ENCODE peak calls at places on chromosomes 3 and 15, in four cellular contexts. A is K562, T is HepG2, L is HCT116. C is an unnamed sample.

GRCh38 chr3:157858821-157859220 is 247.4 kb downstream of the SHOX2 start:
- DNase-seq in A (no peak), T (no peak), L (no peak), C (no peak)

GRCh38 chr3:5545719-5546118 is 358.2 kb downstream of the EDEM1 start:
- DNase-seq in A (no peak), T (no peak), L (no peak), C (no peak)

GRCh38 chr3:136835079-136835816 is 16.3 kb downstream of the SLC35G2 start:
- DNase-seq in A (no peak), T (no peak), L (no peak), C (no peak)

GRCh38 chr15:48090115-48090514 is 30.7 kb upstream of the SLC24A5 start:
- DNase-seq in A (no peak), T (no peak), L (no peak), C (no peak)

GRCh38 chr3:115627180-115628074 is 4.1 kb downstream of the GAP43 start:
- DNase-seq in A (no peak), T (no peak), L (no peak), C (no peak)

GRCh38 chr3:126883241-126883640 is 99.7 kb upstream of the PLXNA1 start:
- DNase-seq in A (no peak), T (no peak), L (no peak), C (no peak)

GRCh38 chr3:180085122-180085710 is 48.5 kb upstream of the PEX5L start:
- DNase-seq in A (no peak), T (no peak), L (peak; percentile 4), C (no peak)

GRCh38 chr3:73427018-73427750 is 197.6 kb downstream of the PDZRN3 start:
- DNase-seq in A (no peak), T (no peak), L (no peak), C (no peak)

GRCh38 chr3:44359146-44359751 is 20.7 kb downstream of the TCAIM start:
- DNase-seq in A (no peak), T (peak; percentile 96), L (no peak), C (no peak)

GRCh38 chr15:61243984-61244593 is 15.0 kb upstream of the RORA start:
- DNase-seq in A (peak; percentile 21), T (no peak), L (no peak), C (no peak)

GRCh38 chr15:99213187-99213811 is 36.1 kb downstream of the TTC23 start:
- DNase-seq in A (peak; percentile 52), T (peak; percentile 40), L (peak; percentile 32), C (peak; percentile 79)

GRCh38 chr15:98077186-98077585 is 116.7 kb downstream of the ARRDC4 start:
- DNase-seq in A (peak; percentile 81), T (no peak), L (no peak), C (no peak)

GRCh38 chr3:139299261-139300132 is 44.3 kb upstream of the MRPS22 start:
- DNase-seq in A (peak; percentile 94), T (peak; percentile 88), L (peak; percentile 95), C (no peak)

GRCh38 chr3:122697952-122698625 is 17.4 kb downstream of the PARP14 start:
- DNase-seq in A (no peak), T (no peak), L (no peak), C (no peak)
- TF ChIP-seq FOSL1 in A (no peak), T (no peak), L (no peak), C (no peak)

GRCh38 chr3:110413807-110414748 is 657.5 kb upstream of the NECTIN3 start:
- DNase-seq in A (no peak), T (no peak), L (no peak), C (no peak)
- TF ChIP-seq FOSL1 in A (no peak), T (no peak), L (peak; percentile 75), C (no peak)

GRCh38 chr3:135235541-135235940 is 440.5 kb downstream of the EPHB1 start:
- DNase-seq in A (no peak), T (no peak), L (no peak), C (no peak)

GRCh38 chr3:135237371-135237770 is 442.3 kb downstream of the EPHB1 start:
- DNase-seq in A (peak; percentile 6), T (no peak), L (no peak), C (peak; percentile 49)

GRCh38 chr3:135228131-135228530 is 433.1 kb downstream of the EPHB1 start:
- DNase-seq in A (no peak), T (no peak), L (no peak), C (no peak)

GRCh38 chr3:135229018-135229495 is 434.0 kb downstream of the EPHB1 start:
- DNase-seq in A (no peak), T (no peak), L (no peak), C (no peak)

DNA sequence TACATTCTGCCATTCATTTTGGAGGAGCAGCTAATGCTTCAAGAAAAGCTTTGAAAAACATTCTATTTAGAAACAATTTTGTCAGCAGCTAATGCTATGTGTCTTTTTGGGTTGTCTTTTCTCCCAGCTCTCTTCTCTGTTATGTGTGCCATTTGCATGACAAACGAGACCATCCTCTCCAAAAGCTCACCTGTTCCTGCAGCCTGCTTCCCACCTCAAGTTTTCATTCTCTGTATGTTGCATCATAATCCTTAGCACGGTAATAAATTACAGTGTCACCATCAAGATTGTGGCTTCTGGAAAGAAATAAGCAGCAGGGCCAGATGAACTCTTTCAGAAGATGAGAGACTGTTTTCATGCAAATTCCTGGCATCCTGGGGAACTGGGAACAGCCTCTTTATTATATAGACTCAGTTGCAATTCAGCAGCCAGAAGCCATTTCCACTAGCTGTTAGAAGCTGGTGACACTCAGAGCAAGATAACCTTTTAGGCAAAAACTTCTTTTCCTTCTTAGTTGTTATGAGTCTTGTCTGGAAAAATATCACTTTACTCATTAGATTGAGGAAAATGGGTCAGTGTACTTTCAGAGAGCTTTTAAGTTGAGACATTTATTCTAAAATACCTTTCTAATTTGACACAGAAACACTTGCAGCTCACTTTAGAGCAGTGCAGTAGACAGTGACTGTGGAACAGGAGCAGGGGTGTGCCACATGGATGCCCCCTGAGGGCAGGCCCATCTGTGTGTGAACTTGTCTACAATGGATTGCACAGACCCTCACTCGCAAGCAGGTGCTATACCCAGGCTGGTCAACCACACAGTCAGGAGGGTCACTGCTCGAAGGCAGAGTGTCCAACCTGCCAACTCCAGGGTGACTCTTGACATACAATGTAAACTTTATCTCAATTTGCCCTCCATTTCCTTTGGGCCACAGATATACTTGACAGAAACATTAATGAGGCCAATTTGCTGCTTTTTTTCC is 436.9 kb downstream of the EPHB1 start:
- DNase-seq in A (no peak), T (no peak), L (no peak), C (no peak)
- TF ChIP-seq FOSL1 in A (no peak), T (no peak), L (no peak), C (no peak)

DNA sequence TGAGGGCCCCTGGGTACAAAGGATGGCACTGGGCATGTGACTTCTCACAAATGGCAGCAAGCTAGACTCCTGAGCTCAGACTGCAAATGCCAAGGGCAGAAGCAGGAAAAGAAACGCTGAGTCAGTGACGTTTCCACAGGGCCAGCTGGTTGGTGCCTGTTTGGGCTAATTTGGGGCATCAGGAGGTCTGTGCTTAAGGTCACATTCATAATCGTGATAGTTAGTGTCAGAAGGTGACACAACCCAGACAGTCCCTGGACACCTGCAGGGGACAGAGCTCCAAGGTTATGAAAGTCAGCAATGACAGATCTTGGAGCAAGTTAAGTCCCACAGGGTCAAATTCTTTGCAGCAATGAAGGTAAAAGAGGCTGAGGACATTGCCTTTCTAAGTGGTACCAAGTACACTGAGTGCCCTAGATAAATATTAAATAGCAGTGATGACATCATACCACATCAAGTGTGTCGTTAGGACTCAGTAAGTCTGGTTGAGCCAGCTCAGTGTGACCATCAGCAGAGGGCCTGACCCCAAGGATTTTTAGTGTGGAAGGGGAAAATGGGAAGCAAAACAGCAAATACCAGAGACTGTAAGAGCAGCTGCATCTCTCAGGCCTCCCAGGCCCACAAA is 556.9 kb upstream of the CFAP20DC start:
- DNase-seq in A (no peak), T (no peak), L (no peak), C (no peak)
- TF ChIP-seq FOSL1 in A (no peak), T (no peak), L (no peak), C (no peak)

DNA sequence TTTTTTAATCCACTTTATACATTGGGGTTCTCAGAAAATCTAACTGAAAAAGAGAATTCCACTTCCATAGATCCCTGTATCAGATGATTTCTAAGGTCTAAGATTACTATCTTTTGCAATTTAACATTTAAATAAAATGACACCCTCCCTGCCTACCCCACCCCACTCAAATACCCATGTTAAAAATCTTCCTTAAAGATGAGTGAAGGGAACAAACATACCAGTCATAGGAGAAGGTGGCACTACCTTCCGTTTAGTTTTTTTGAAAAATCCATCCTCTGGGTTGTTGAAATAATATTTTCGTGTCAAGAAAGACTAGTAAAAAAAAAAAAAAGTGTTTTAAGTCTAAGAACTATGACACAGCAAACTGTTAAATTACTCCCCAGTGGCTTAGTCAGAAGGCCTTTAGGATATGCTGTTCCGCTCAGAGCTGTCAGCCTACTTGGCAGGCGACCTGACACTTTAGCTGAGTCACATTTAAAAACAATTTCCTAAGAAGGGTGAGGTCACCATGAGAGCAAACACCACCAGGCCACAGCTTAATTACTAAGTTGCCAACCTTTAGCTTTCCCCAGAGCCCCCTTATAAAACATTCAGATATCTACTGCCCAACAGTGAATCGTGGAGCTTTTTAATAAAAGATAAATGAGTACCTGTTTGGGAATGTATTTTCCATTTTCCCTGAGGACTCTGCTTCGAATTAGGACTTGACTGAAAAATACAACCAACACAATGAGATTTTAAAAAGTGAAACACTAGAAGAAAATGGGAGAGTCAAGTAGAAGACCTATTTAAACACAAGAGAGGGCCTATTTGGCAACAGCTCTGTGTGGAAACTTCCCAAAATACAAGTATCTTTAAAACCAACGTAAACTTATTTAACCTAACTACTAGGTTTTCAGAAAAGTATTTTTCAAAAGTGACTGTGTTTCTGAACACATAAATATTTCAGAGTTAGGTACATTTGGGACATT is 9.6 kb downstream of the EMC3 start:
- DNase-seq in A (peak; percentile 87), T (peak; percentile 86), L (peak; percentile 68), C (no peak)
- TF ChIP-seq FOSL1 in A (peak; percentile 98), T (no peak), L (peak; percentile 65), C (no peak)